ENCODE peak calls at places on chromosome 16, in five cellular contexts. N, Y, U, H and F are unnamed samples.

GRCh38 chr16:79362312-79362970 is 238.1 kb downstream of the MAF start:
- DNase-seq in N (no peak), Y (no peak), U (no peak), H (no peak), F (no peak)

GRCh38 chr16:3112058-3112880 is at the start of gene ZNF205:
- DNase-seq in N (no peak), Y (peak), U (peak), H (peak), F (no peak)

GRCh38 chr16:89194340-89195311 is 5.7 kb downstream of the SLC22A31 start:
- DNase-seq in N (no peak), Y (no peak), U (no peak), H (peak), F (peak)

GRCh38 chr16:4660454-4661007 is 32.8 kb upstream of the NUDT16L1 start:
- DNase-seq in N (no peak), Y (peak), U (no peak), H (peak), F (no peak)

GRCh38 chr16:68401871-68402747 is 46.2 kb downstream of the SMPD3 start:
- DNase-seq in N (no peak), Y (no peak), U (no peak), H (no peak), F (no peak)

GRCh38 chr16:2904922-2905240 is 6.8 kb upstream of the FLYWCH1 start:
- DNase-seq in N (no peak), Y (no peak), U (no peak), H (no peak), F (no peak)

GRCh38 chr16:4507588-4508345 is 30.8 kb downstream of the CDIP1 start:
- DNase-seq in N (no peak), Y (no peak), U (no peak), H (no peak), F (no peak)

GRCh38 chr16:20901441-20902112 is 1.0 kb downstream of the LYRM1 start:
- DNase-seq in N (no peak), Y (peak), U (peak), H (peak), F (peak)

GRCh38 chr16:63512910-63513309 is 1476.7 kb upstream of the CDH8 start:
- DNase-seq in N (no peak), Y (no peak), U (no peak), H (no peak), F (no peak)

GRCh38 chr16:27759301-27759871 is 209.4 kb downstream of the KATNIP start:
- DNase-seq in N (no peak), Y (no peak), U (no peak), H (no peak), F (no peak)

GRCh38 chr16:87080571-87081167 is 236.5 kb downstream of the C16orf95 start:
- DNase-seq in N (no peak), Y (no peak), U (no peak), H (no peak), F (no peak)

GRCh38 chr16:14559809-14560227 is 70.2 kb downstream of the PARN start:
- DNase-seq in N (no peak), Y (no peak), U (no peak), H (no peak), F (no peak)

GRCh38 chr16:67857547-67858233 is 10.2 kb upstream of the CENPT start:
- DNase-seq in N (no peak), Y (no peak), U (peak), H (no peak), F (no peak)

GRCh38 chr16:31695667-31696066 is 168.0 kb downstream of the AHSP start:
- DNase-seq in N (no peak), Y (no peak), U (no peak), H (no peak), F (no peak)

GRCh38 chr16:87383522-87384161 is at the start of gene FBXO31:
- DNase-seq in N (peak), Y (peak), U (peak), H (peak), F (peak)

GRCh38 chr16:31202402-31203385 is at the start of gene PYCARD:
- DNase-seq in N (no peak), Y (no peak), U (peak), H (peak), F (peak)

GRCh38 chr16:30018731-30019158 is 4.3 kb upstream of the C16orf92 start:
- DNase-seq in N (no peak), Y (no peak), U (no peak), H (no peak), F (no peak)

GRCh38 chr16:15807603-15808009 is 49.2 kb downstream of the MYH11 start:
- DNase-seq in N (no peak), Y (no peak), U (peak), H (no peak), F (no peak)

GRCh38 chr16:8173111-8173644 is 417.1 kb downstream of the TMEM114 start:
- DNase-seq in N (peak), Y (no peak), U (peak), H (peak), F (peak)

GRCh38 chr16:87864331-87864989 is 4.8 kb downstream of the SLC7A5 start:
- DNase-seq in N (no peak), Y (no peak), U (no peak), H (no peak), F (no peak)

GRCh38 chr16:66483689-66484452 is 56.8 kb downstream of the BEAN1 start:
- DNase-seq in N (no peak), Y (peak), U (peak), H (peak), F (peak)

GRCh38 chr16:89646270-89646669 is 11.2 kb downstream of the CHMP1A start:
- DNase-seq in N (no peak), Y (no peak), U (no peak), H (no peak), F (no peak)

GRCh38 chr16:5867250-5867649 is 769.7 kb upstream of the EEF2KMT start:
- DNase-seq in N (no peak), Y (no peak), U (no peak), H (no peak), F (no peak)

GRCh38 chr16:5361322-5361721 is 263.7 kb upstream of the EEF2KMT start:
- DNase-seq in N (no peak), Y (no peak), U (no peak), H (no peak), F (no peak)

GRCh38 chr16:27827765-27828164 is 235.7 kb downstream of the GSG1L start:
- DNase-seq in N (no peak), Y (no peak), U (no peak), H (no peak), F (no peak)

GRCh38 chr16:75247249-75247648 is 4.2 kb downstream of the BCAR1 start:
- DNase-seq in N (no peak), Y (no peak), U (no peak), H (no peak), F (no peak)

GRCh38 chr16:10923650-10924214 is 18.5 kb downstream of the DEXI start:
- DNase-seq in N (no peak), Y (no peak), U (no peak), H (no peak), F (no peak)

GRCh38 chr16:86502856-86503748 is 7.2 kb upstream of the FOXF1 start:
- DNase-seq in N (no peak), Y (no peak), U (no peak), H (no peak), F (no peak)

GRCh38 chr16:21656795-21657768 is 4.7 kb upstream of the IGSF6 start:
- DNase-seq in N (peak), Y (no peak), U (peak), H (peak), F (no peak)

GRCh38 chr16:89052191-89052787 is 41.4 kb upstream of the ACSF3 start:
- DNase-seq in N (no peak), Y (no peak), U (no peak), H (peak), F (no peak)

GRCh38 chr16:31243734-31244670 is 15.8 kb upstream of the ITGAM start:
- DNase-seq in N (peak), Y (no peak), U (peak), H (no peak), F (no peak)

GRCh38 chr16:77557385-77557784 is 122.6 kb upstream of the ADAMTS18 start:
- DNase-seq in N (no peak), Y (no peak), U (no peak), H (no peak), F (no peak)

GRCh38 chr16:22109258-22109898 is 17.0 kb downstream of the VWA3A start:
- DNase-seq in N (no peak), Y (no peak), U (no peak), H (no peak), F (no peak)

GRCh38 chr16:66222756-66223155 is 143.7 kb upstream of the CDH5 start:
- DNase-seq in N (no peak), Y (no peak), U (no peak), H (no peak), F (no peak)

GRCh38 chr16:87945351-87946042 is 5.7 kb upstream of the BANP start:
- DNase-seq in N (no peak), Y (no peak), U (no peak), H (peak), F (no peak)

GRCh38 chr16:31134091-31134571 is 1.4 kb downstream of the PRSS8 start:
- DNase-seq in N (no peak), Y (no peak), U (peak), H (no peak), F (no peak)

GRCh38 chr16:27818231-27818630 is 245.3 kb downstream of the GSG1L start:
- DNase-seq in N (no peak), Y (no peak), U (no peak), H (no peak), F (no peak)

GRCh38 chr16:19105891-19106624 is 7.7 kb upstream of the ITPRIPL2 start:
- DNase-seq in N (no peak), Y (no peak), U (no peak), H (no peak), F (no peak)
- TF ChIP-seq TAF1 in N (no peak), Y (no peak), U (no peak), H (no peak), F (no peak)

GRCh38 chr16:23801387-23801786 is 34.4 kb upstream of the PRKCB start:
- DNase-seq in N (no peak), Y (peak), U (peak), H (peak), F (peak)

GRCh38 chr16:23807028-23807427 is 28.8 kb upstream of the PRKCB start:
- DNase-seq in N (no peak), Y (no peak), U (no peak), H (no peak), F (no peak)

DNA sequence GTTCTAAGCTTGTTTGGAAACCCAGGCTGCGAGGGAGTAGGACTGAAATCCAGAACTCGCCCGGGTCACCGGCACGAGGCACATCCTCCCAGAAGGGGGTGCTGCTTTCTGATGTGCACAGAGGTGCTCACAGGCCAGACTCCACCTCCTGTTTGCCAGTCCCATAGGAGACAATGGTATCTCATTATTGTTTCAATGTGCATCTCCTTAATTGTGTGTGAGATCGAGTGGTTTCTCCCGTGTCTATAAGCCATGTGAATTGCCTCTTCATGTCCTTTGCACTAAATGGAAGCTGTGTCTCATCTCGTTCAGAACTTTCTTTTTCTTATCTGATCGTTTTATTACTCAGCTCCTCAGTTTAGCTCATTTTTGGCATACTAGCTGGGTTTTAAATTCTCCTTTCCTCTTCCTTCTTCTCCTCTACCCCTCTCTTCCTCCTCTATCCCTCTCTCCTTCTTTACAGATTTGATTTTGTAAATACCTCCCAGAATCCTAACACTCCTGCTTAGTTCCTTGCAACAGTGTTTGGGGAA is 32.1 kb upstream of the PRKCB start:
- DNase-seq in N (no peak), Y (peak), U (peak), H (peak), F (peak)
- TF ChIP-seq TAF1 in N (no peak), Y (no peak), U (no peak), H (no peak), F (no peak)

GRCh38 chr16:57297856-57298255 is 13.4 kb upstream of the PLLP start:
- DNase-seq in N (no peak), Y (no peak), U (no peak), H (no peak), F (no peak)
- TF ChIP-seq TAF1 in N (no peak), Y (no peak), U (no peak), H (no peak), F (no peak)

GRCh38 chr16:73848993-73849392 is 447.6 kb upstream of the PSMD7 start:
- DNase-seq in N (no peak), Y (no peak), U (no peak), H (no peak), F (no peak)

GRCh38 chr16:73847090-73847489 is 449.5 kb upstream of the PSMD7 start:
- DNase-seq in N (no peak), Y (no peak), U (no peak), H (no peak), F (peak)

GRCh38 chr16:73840710-73841109 is 455.9 kb upstream of the PSMD7 start:
- DNase-seq in N (no peak), Y (no peak), U (no peak), H (no peak), F (no peak)

GRCh38 chr16:73846292-73846849 is 450.2 kb upstream of the PSMD7 start:
- DNase-seq in N (no peak), Y (no peak), U (no peak), H (peak), F (peak)
- TF ChIP-seq TAF1 in N (no peak), Y (no peak), U (no peak), H (no peak), F (no peak)

DNA sequence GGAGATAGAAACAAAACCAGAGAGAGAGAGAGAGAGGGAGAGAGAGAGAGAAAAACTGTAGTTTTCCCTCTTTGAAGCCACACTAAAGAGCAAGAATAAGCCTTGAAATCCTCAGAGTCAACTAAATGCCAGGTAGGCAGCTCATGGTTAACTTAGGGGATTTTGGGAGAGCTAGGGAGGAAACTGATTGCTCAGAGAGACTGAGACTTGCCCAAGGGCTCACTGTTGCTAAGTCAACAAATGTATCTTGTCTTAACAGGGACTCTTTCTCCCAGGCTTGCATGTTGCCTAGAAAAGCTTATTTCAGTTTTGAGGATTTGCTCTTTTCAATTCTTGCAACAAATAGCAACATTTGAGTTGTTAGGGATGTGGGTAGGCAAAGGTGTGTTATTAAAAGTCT is 4.5 kb upstream of the SLC5A11 start:
- DNase-seq in N (no peak), Y (no peak), U (no peak), H (no peak), F (no peak)
- TF ChIP-seq TAF1 in N (no peak), Y (no peak), U (no peak), H (no peak), F (no peak)

GRCh38 chr16:83900611-83901010 is 1.7 kb downstream of the MLYCD start:
- DNase-seq in N (no peak), Y (no peak), U (no peak), H (no peak), F (no peak)
- TF ChIP-seq TAF1 in N (no peak), Y (no peak), U (no peak), H (no peak), F (no peak)

DNA sequence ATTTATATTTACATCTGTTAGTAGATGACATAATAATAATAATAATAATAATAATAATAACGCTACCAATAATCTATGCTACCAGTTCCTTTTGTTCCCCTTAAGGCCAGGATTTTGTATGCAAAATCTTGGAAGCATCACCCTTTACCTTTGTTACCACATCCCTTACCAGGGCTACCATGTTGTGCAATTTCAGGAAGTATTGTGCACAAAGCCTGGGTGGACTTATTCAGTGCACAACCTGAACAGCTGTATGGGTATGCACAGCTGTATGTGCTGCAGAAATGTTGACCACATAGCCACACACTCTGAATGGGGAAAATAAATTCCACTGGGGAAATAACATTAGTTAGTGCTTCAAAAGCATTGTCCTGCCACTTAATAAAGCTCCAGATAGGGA is 19.9 kb upstream of the CALB2 start:
- DNase-seq in N (no peak), Y (no peak), U (no peak), H (no peak), F (no peak)
- TF ChIP-seq TAF1 in N (no peak), Y (no peak), U (no peak), H (no peak), F (no peak)

GRCh38 chr16:81456523-81457325 is 12.1 kb downstream of the CMIP start:
- DNase-seq in N (no peak), Y (no peak), U (no peak), H (no peak), F (no peak)

GRCh38 chr16:81458827-81459598 is 14.4 kb downstream of the CMIP start:
- DNase-seq in N (no peak), Y (no peak), U (no peak), H (no peak), F (no peak)

GRCh38 chr16:81455720-81456494 is 11.3 kb downstream of the CMIP start:
- DNase-seq in N (no peak), Y (no peak), U (no peak), H (no peak), F (no peak)

GRCh38 chr16:81458149-81458669 is 13.6 kb downstream of the CMIP start:
- DNase-seq in N (no peak), Y (no peak), U (no peak), H (no peak), F (no peak)

GRCh38 chr16:81457326-81458133 is 12.9 kb downstream of the CMIP start:
- DNase-seq in N (no peak), Y (no peak), U (peak), H (no peak), F (no peak)
- TF ChIP-seq TAF1 in N (no peak), Y (no peak), U (no peak), H (no peak), F (no peak)